ENCODE peak calls at places on chromosomes 4 and X, in nine cellular contexts. X, Q, V, B, A, D, G, J and U are unnamed samples.

GRCh38 chr4:4843651-4844291 is 15.7 kb upstream of the MSX1 start:
- DNase-seq in X (no peak), Q (no peak), V (no peak), B (no peak), A (no peak), D (peak), G (no peak), J (no peak), U (no peak)

GRCh38 chr4:163611172-163611571 is 116.7 kb downstream of the TMA16 start:
- DNase-seq in X (no peak), Q (no peak), V (no peak), B (no peak), A (no peak), D (no peak), G (no peak), J (no peak), U (no peak)

GRCh38 chrX:155235891-155236290 is 19.6 kb downstream of the VBP1 start:
- DNase-seq in X (no peak), Q (no peak), V (no peak), B (no peak), A (no peak), D (no peak), G (no peak), J (no peak), U (no peak)

GRCh38 chr4:13430834-13431568 is 53.1 kb downstream of the RAB28 start:
- DNase-seq in X (no peak), Q (no peak), V (no peak), B (no peak), A (no peak), D (no peak), G (no peak), J (no peak), U (no peak)

GRCh38 chr4:150315691-150316090 is 237.4 kb downstream of the DCLK2 start:
- DNase-seq in X (no peak), Q (no peak), V (no peak), B (no peak), A (no peak), D (peak), G (no peak), J (no peak), U (peak)

GRCh38 chrX:45986971-45987370 is 558.2 kb downstream of the ZNF674 start:
- DNase-seq in X (no peak), Q (no peak), V (no peak), B (no peak), A (no peak), D (no peak), G (no peak), J (no peak), U (no peak)

GRCh38 chr4:118968006-118968405 is 79.4 kb downstream of the SYNPO2 start:
- DNase-seq in X (peak), Q (no peak), V (no peak), B (no peak), A (no peak), D (no peak), G (peak), J (no peak), U (peak)

GRCh38 chr4:181766061-181766460 is 477.1 kb upstream of the TENM3 start:
- DNase-seq in X (no peak), Q (no peak), V (no peak), B (no peak), A (no peak), D (no peak), G (no peak), J (no peak), U (no peak)